ENCODE peak calls at places on chromosomes 5 and 9, in four cellular contexts. W is fibroblast of lung; I is psoas muscle; C is CD4-positive, alpha-beta T cell. J is an unnamed sample.

GRCh38 chr5:97044057-97044456 is 98.4 kb downstream of the LIX1 start:
- DNase-seq in W (peak), I (no peak), C (no peak), J (peak)

GRCh38 chr5:132752581-132753125 is 5.4 kb downstream of the CCNI2 start:
- DNase-seq in W (no peak), I (no peak), C (no peak), J (no peak)

GRCh38 chr5:82165740-82166530 is 112.2 kb downstream of the RPS23 start:
- DNase-seq in W (peak), I (peak), C (no peak), J (peak)

GRCh38 chr5:38796000-38796738 is 49.6 kb upstream of the OSMR start:
- DNase-seq in W (no peak), I (peak), C (no peak), J (no peak)

GRCh38 chr9:109060235-109060634 is 46.9 kb upstream of the CTNNAL1 start:
- DNase-seq in W (no peak), I (no peak), C (no peak), J (no peak)

GRCh38 chr9:137759649-137760321 is 117.8 kb upstream of the CACNA1B start:
- DNase-seq in W (no peak), I (no peak), C (no peak), J (no peak)

GRCh38 chr5:78621269-78621871 is 27.2 kb downstream of the LHFPL2 start:
- DNase-seq in W (peak), I (no peak), C (no peak), J (no peak)

GRCh38 chr5:132469380-132470372 is 20.9 kb downstream of the IRF1 start:
- DNase-seq in W (peak), I (no peak), C (no peak), J (no peak)

GRCh38 chr5:176658817-176659216 is 11.5 kb downstream of the TSPAN17 start:
- DNase-seq in W (peak), I (no peak), C (no peak), J (peak)

GRCh38 chr5:133514456-133514855 is 97.9 kb downstream of the FSTL4 start:
- DNase-seq in W (no peak), I (no peak), C (no peak), J (no peak)

GRCh38 chr9:115134941-115135340 is 17.0 kb upstream of the TNC start:
- DNase-seq in W (peak), I (no peak), C (no peak), J (no peak)

GRCh38 chr5:111574316-111574715 is 62.0 kb upstream of the STARD4 start:
- DNase-seq in W (no peak), I (no peak), C (no peak), J (peak)

GRCh38 chr5:159975462-159976019 is 33.4 kb upstream of the TTC1 start:
- DNase-seq in W (peak), I (no peak), C (no peak), J (peak)

GRCh38 chr5:135593141-135593540 is 14.3 kb upstream of the CXCL14 start:
- DNase-seq in W (no peak), I (no peak), C (no peak), J (no peak)

GRCh38 chr5:140221697-140222223 is 46.8 kb downstream of the CYSTM1 start:
- DNase-seq in W (peak), I (peak), C (no peak), J (peak)

GRCh38 chr5:13695076-13695712 is 249.3 kb downstream of the DNAH5 start:
- DNase-seq in W (no peak), I (no peak), C (no peak), J (no peak)

GRCh38 chr5:174699131-174699530 is 25.3 kb upstream of the MSX2 start:
- DNase-seq in W (no peak), I (no peak), C (no peak), J (no peak)

GRCh38 chr5:88826959-88827585 is 55.9 kb downstream of the MEF2C start:
- DNase-seq in W (peak), I (no peak), C (no peak), J (peak)

GRCh38 chr5:135441256-135441915 is 5.8 kb downstream of the DCANP1 start:
- DNase-seq in W (no peak), I (no peak), C (no peak), J (no peak)

GRCh38 chr9:95852059-95853032 is 23.1 kb upstream of the ERCC6L2 start:
- DNase-seq in W (peak), I (no peak), C (no peak), J (peak)

GRCh38 chr9:80968611-80969010 is 720.7 kb downstream of the TLE1 start:
- DNase-seq in W (peak), I (no peak), C (no peak), J (peak)

GRCh38 chr5:112331892-112332291 is 87.2 kb downstream of the EPB41L4A start:
- DNase-seq in W (no peak), I (no peak), C (no peak), J (no peak)

GRCh38 chr5:115472601-115473000 is 72.0 kb downstream of the FEM1C start:
- DNase-seq in W (no peak), I (peak), C (no peak), J (no peak)

GRCh38 chr9:25742241-25742640 is 64.0 kb upstream of the TUSC1 start:
- DNase-seq in W (no peak), I (no peak), C (no peak), J (no peak)

GRCh38 chr9:134987906-134988700 is 70.4 kb upstream of the FCN1 start:
- DNase-seq in W (no peak), I (no peak), C (no peak), J (no peak)

GRCh38 chr9:133771486-133772482 is 33.6 kb upstream of the SARDH start:
- DNase-seq in W (no peak), I (peak), C (no peak), J (no peak)

GRCh38 chr9:105930007-105930627 is 235.8 kb downstream of the TMEM38B start:
- DNase-seq in W (no peak), I (no peak), C (no peak), J (no peak)

GRCh38 chr5:136162001-136162400 is 29.4 kb downstream of the SMAD5 start:
- DNase-seq in W (no peak), I (no peak), C (no peak), J (no peak)

GRCh38 chr9:127578952-127579853 is 32.9 kb upstream of the STXBP1 start:
- DNase-seq in W (peak), I (peak), C (peak), J (peak)

GRCh38 chr9:126472931-126473330 is 140.8 kb upstream of the LMX1B start:
- DNase-seq in W (no peak), I (no peak), C (no peak), J (no peak)

GRCh38 chr9:125146247-125146646 is 2.9 kb upstream of the SCAI start:
- DNase-seq in W (peak), I (no peak), C (no peak), J (no peak)

GRCh38 chr5:10676946-10677345 is 84.1 kb downstream of the DAP start:
- DNase-seq in W (no peak), I (no peak), C (no peak), J (no peak)

GRCh38 chr5:3671366-3671765 is 75.7 kb downstream of the IRX1 start:
- DNase-seq in W (no peak), I (no peak), C (no peak), J (no peak)

GRCh38 chr5:13524931-13525330 is 419.6 kb downstream of the DNAH5 start:
- DNase-seq in W (no peak), I (no peak), C (no peak), J (no peak)

GRCh38 chr5:130077007-130077406 is 172.7 kb downstream of the CHSY3 start:
- DNase-seq in W (no peak), I (no peak), C (no peak), J (no peak)

GRCh38 chr9:19999491-20000057 is 210.7 kb upstream of the SLC24A2 start:
- DNase-seq in W (peak), I (no peak), C (no peak), J (peak)

GRCh38 chr5:33258553-33258952 is 182.2 kb upstream of the TARS1 start:
- DNase-seq in W (no peak), I (no peak), C (no peak), J (no peak)

GRCh38 chr9:122128432-122129343 is 30.9 kb downstream of the NDUFA8 start:
- DNase-seq in W (no peak), I (peak), C (no peak), J (no peak)

GRCh38 chr5:144390133-144390532 is 219.5 kb downstream of the KCTD16 start:
- DNase-seq in W (peak), I (no peak), C (no peak), J (no peak)

GRCh38 chr5:158456756-158457155 is 597.8 kb upstream of the CLINT1 start:
- DNase-seq in W (peak), I (peak), C (no peak), J (peak)

J was measured in NCI-H226.